ENCODE peak calls at places on chromosomes 12 and 14, in nine cellular contexts. One of them, this sample, is unnamed.

GRCh38 chr14:75513911-75514672 is 8.2 kb upstream of the BATF start:
- DNase-seq in lower leg skin: no peak
- DNase-seq in heart right ventricle: no peak
- DNase-seq in fibroblast of the aortic adventitia: no peak
- DNase-seq in dorsolateral prefrontal cortex: no peak
- DNase-seq in CD8-positive, alpha-beta memory T cell: no peak
- DNase-seq in fibroblast of lung: no peak
- DNase-seq in heart left ventricle: no peak
- DNase-seq in BJ: no peak
- DNase-seq in this sample: no peak

GRCh38 chr14:74275265-74275841 is 27.4 kb downstream of the ABCD4 start:
- DNase-seq in lower leg skin: no peak
- DNase-seq in heart right ventricle: peak
- DNase-seq in fibroblast of the aortic adventitia: peak
- DNase-seq in dorsolateral prefrontal cortex: no peak
- DNase-seq in CD8-positive, alpha-beta memory T cell: no peak
- DNase-seq in fibroblast of lung: peak
- DNase-seq in heart left ventricle: no peak
- DNase-seq in BJ: no peak
- DNase-seq in this sample: no peak

GRCh38 chr14:104112609-104113571 is 25.5 kb upstream of the KIF26A start:
- DNase-seq in lower leg skin: no peak
- DNase-seq in heart right ventricle: no peak
- DNase-seq in fibroblast of the aortic adventitia: no peak
- DNase-seq in dorsolateral prefrontal cortex: peak
- DNase-seq in CD8-positive, alpha-beta memory T cell: no peak
- DNase-seq in fibroblast of lung: no peak
- DNase-seq in heart left ventricle: peak
- DNase-seq in BJ: no peak
- DNase-seq in this sample: no peak

GRCh38 chr12:98618952-98619351 is 25.5 kb downstream of the SLC25A3 start:
- DNase-seq in lower leg skin: no peak
- DNase-seq in heart right ventricle: no peak
- DNase-seq in fibroblast of the aortic adventitia: peak
- DNase-seq in dorsolateral prefrontal cortex: no peak
- DNase-seq in CD8-positive, alpha-beta memory T cell: no peak
- DNase-seq in fibroblast of lung: peak
- DNase-seq in heart left ventricle: no peak
- DNase-seq in BJ: no peak
- DNase-seq in this sample: no peak

GRCh38 chr12:89469361-89469760 is 55.2 kb downstream of the GALNT4 start:
- DNase-seq in lower leg skin: no peak
- DNase-seq in heart right ventricle: no peak
- DNase-seq in fibroblast of the aortic adventitia: peak
- DNase-seq in dorsolateral prefrontal cortex: no peak
- DNase-seq in CD8-positive, alpha-beta memory T cell: no peak
- DNase-seq in fibroblast of lung: peak
- DNase-seq in heart left ventricle: no peak
- DNase-seq in BJ: no peak
- DNase-seq in this sample: no peak

GRCh38 chr14:50452979-50453705 is 56.5 kb upstream of the CDKL1 start:
- DNase-seq in lower leg skin: no peak
- DNase-seq in heart right ventricle: no peak
- DNase-seq in fibroblast of the aortic adventitia: peak
- DNase-seq in dorsolateral prefrontal cortex: no peak
- DNase-seq in CD8-positive, alpha-beta memory T cell: no peak
- DNase-seq in fibroblast of lung: peak
- DNase-seq in heart left ventricle: no peak
- DNase-seq in BJ: peak
- DNase-seq in this sample: no peak

GRCh38 chr12:116346222-116346621 is 68.7 kb upstream of the MED13L start:
- DNase-seq in lower leg skin: no peak
- DNase-seq in heart right ventricle: no peak
- DNase-seq in fibroblast of the aortic adventitia: peak
- DNase-seq in dorsolateral prefrontal cortex: no peak
- DNase-seq in CD8-positive, alpha-beta memory T cell: no peak
- DNase-seq in fibroblast of lung: peak
- DNase-seq in heart left ventricle: no peak
- DNase-seq in BJ: no peak
- DNase-seq in this sample: no peak

GRCh38 chr14:74510211-74510931 is 16.8 kb downstream of the ISCA2 start:
- DNase-seq in lower leg skin: no peak
- DNase-seq in heart right ventricle: no peak
- DNase-seq in fibroblast of the aortic adventitia: no peak
- DNase-seq in dorsolateral prefrontal cortex: no peak
- DNase-seq in CD8-positive, alpha-beta memory T cell: no peak
- DNase-seq in fibroblast of lung: peak
- DNase-seq in heart left ventricle: no peak
- DNase-seq in BJ: no peak
- DNase-seq in this sample: no peak

GRCh38 chr12:105100998-105101397 is 6.5 kb upstream of the WASHC4 start:
- DNase-seq in lower leg skin: no peak
- DNase-seq in heart right ventricle: no peak
- DNase-seq in fibroblast of the aortic adventitia: peak
- DNase-seq in dorsolateral prefrontal cortex: no peak
- DNase-seq in CD8-positive, alpha-beta memory T cell: no peak
- DNase-seq in fibroblast of lung: peak
- DNase-seq in heart left ventricle: no peak
- DNase-seq in BJ: no peak
- DNase-seq in this sample: no peak

GRCh38 chr14:104680806-104681688 is 8.4 kb upstream of the INF2 start:
- DNase-seq in lower leg skin: peak
- DNase-seq in heart right ventricle: no peak
- DNase-seq in fibroblast of the aortic adventitia: peak
- DNase-seq in dorsolateral prefrontal cortex: peak
- DNase-seq in CD8-positive, alpha-beta memory T cell: no peak
- DNase-seq in fibroblast of lung: peak
- DNase-seq in heart left ventricle: peak
- DNase-seq in BJ: no peak
- DNase-seq in this sample: peak

GRCh38 chr12:26062566-26062965 is 62.3 kb downstream of the BHLHE41 start:
- DNase-seq in lower leg skin: no peak
- DNase-seq in heart right ventricle: no peak
- DNase-seq in fibroblast of the aortic adventitia: peak
- DNase-seq in dorsolateral prefrontal cortex: no peak
- DNase-seq in CD8-positive, alpha-beta memory T cell: no peak
- DNase-seq in fibroblast of lung: peak
- DNase-seq in heart left ventricle: no peak
- DNase-seq in BJ: no peak
- DNase-seq in this sample: no peak

GRCh38 chr12:83067981-83068380 is 381.3 kb downstream of the TMTC2 start:
- DNase-seq in lower leg skin: no peak
- DNase-seq in heart right ventricle: no peak
- DNase-seq in fibroblast of the aortic adventitia: no peak
- DNase-seq in dorsolateral prefrontal cortex: no peak
- DNase-seq in CD8-positive, alpha-beta memory T cell: no peak
- DNase-seq in fibroblast of lung: no peak
- DNase-seq in heart left ventricle: no peak
- DNase-seq in BJ: no peak
- DNase-seq in this sample: no peak

GRCh38 chr12:104055686-104056388 is 5.8 kb upstream of the GLT8D2 start:
- DNase-seq in lower leg skin: no peak
- DNase-seq in heart right ventricle: peak
- DNase-seq in fibroblast of the aortic adventitia: peak
- DNase-seq in dorsolateral prefrontal cortex: no peak
- DNase-seq in CD8-positive, alpha-beta memory T cell: no peak
- DNase-seq in fibroblast of lung: peak
- DNase-seq in heart left ventricle: peak
- DNase-seq in BJ: no peak
- DNase-seq in this sample: no peak

GRCh38 chr14:98951031-98951430 is 321.0 kb downstream of the BCL11B start:
- DNase-seq in lower leg skin: no peak
- DNase-seq in heart right ventricle: no peak
- DNase-seq in fibroblast of the aortic adventitia: no peak
- DNase-seq in dorsolateral prefrontal cortex: no peak
- DNase-seq in CD8-positive, alpha-beta memory T cell: no peak
- DNase-seq in fibroblast of lung: no peak
- DNase-seq in heart left ventricle: no peak
- DNase-seq in BJ: no peak
- DNase-seq in this sample: no peak

GRCh38 chr14:60653388-60653690 is 4.1 kb upstream of the SIX1 start:
- DNase-seq in lower leg skin: no peak
- DNase-seq in heart right ventricle: no peak
- DNase-seq in fibroblast of the aortic adventitia: no peak
- DNase-seq in dorsolateral prefrontal cortex: no peak
- DNase-seq in CD8-positive, alpha-beta memory T cell: no peak
- DNase-seq in fibroblast of lung: no peak
- DNase-seq in heart left ventricle: no peak
- DNase-seq in BJ: no peak
- DNase-seq in this sample: no peak

GRCh38 chr14:60651936-60652673 is 2.8 kb upstream of the SIX1 start:
- DNase-seq in lower leg skin: no peak
- DNase-seq in heart right ventricle: no peak
- DNase-seq in fibroblast of the aortic adventitia: no peak
- DNase-seq in dorsolateral prefrontal cortex: no peak
- DNase-seq in CD8-positive, alpha-beta memory T cell: no peak
- DNase-seq in fibroblast of lung: peak
- DNase-seq in heart left ventricle: no peak
- DNase-seq in BJ: no peak
- DNase-seq in this sample: no peak

GRCh38 chr14:60653709-60654161 is 4.5 kb upstream of the SIX1 start:
- DNase-seq in lower leg skin: no peak
- DNase-seq in heart right ventricle: no peak
- DNase-seq in fibroblast of the aortic adventitia: no peak
- DNase-seq in dorsolateral prefrontal cortex: no peak
- DNase-seq in CD8-positive, alpha-beta memory T cell: no peak
- DNase-seq in fibroblast of lung: no peak
- DNase-seq in heart left ventricle: no peak
- DNase-seq in BJ: no peak
- DNase-seq in this sample: no peak

GRCh38 chr14:60651051-60651935 is 2.0 kb upstream of the SIX1 start:
- DNase-seq in lower leg skin: no peak
- DNase-seq in heart right ventricle: no peak
- DNase-seq in fibroblast of the aortic adventitia: no peak
- DNase-seq in dorsolateral prefrontal cortex: no peak
- DNase-seq in CD8-positive, alpha-beta memory T cell: no peak
- DNase-seq in fibroblast of lung: no peak
- DNase-seq in heart left ventricle: no peak
- DNase-seq in BJ: no peak
- DNase-seq in this sample: no peak

GRCh38 chr14:60652674-60653387 is 3.6 kb upstream of the SIX1 start:
- DNase-seq in lower leg skin: no peak
- DNase-seq in heart right ventricle: no peak
- DNase-seq in fibroblast of the aortic adventitia: no peak
- DNase-seq in dorsolateral prefrontal cortex: no peak
- DNase-seq in CD8-positive, alpha-beta memory T cell: no peak
- DNase-seq in fibroblast of lung: no peak
- DNase-seq in heart left ventricle: no peak
- DNase-seq in BJ: no peak
- DNase-seq in this sample: no peak
- H3K4me3 ChIP-seq in lower leg skin: no peak
- H3K4me3 ChIP-seq in heart right ventricle: no peak
- H3K4me3 ChIP-seq in fibroblast of the aortic adventitia: no peak
- H3K4me3 ChIP-seq in dorsolateral prefrontal cortex: no peak
- H3K4me3 ChIP-seq in CD8-positive, alpha-beta memory T cell: no peak
- H3K4me3 ChIP-seq in fibroblast of lung: peak
- H3K4me3 ChIP-seq in heart left ventricle: peak
- H3K4me3 ChIP-seq in BJ: no peak
- H3K4me3 ChIP-seq in this sample: no peak

DNA sequence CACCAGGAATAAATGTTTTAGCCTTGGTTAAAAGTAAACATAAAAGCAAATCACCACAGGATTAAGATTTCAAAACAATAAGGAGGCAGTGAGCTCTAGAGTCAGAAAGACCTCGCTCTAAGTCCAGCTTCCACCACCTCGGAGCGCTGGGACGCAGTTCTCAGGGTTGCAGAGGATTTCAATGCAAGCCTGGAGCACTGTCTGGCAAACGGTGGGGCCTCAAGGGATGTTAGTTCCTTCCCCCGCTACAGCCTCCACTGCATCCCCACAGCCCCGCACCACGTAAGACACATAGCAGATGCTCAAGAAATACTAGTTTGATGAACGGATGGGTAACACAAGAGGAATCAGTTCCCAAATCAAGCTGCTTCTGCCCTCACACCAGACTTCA is 39.3 kb upstream of the TMCC3 start:
- DNase-seq in lower leg skin: no peak
- DNase-seq in heart right ventricle: no peak
- DNase-seq in fibroblast of the aortic adventitia: peak
- DNase-seq in dorsolateral prefrontal cortex: no peak
- DNase-seq in CD8-positive, alpha-beta memory T cell: no peak
- DNase-seq in fibroblast of lung: no peak
- DNase-seq in heart left ventricle: no peak
- DNase-seq in BJ: no peak
- DNase-seq in this sample: no peak
- H3K4me3 ChIP-seq in lower leg skin: no peak
- H3K4me3 ChIP-seq in heart right ventricle: no peak
- H3K4me3 ChIP-seq in fibroblast of the aortic adventitia: peak
- H3K4me3 ChIP-seq in dorsolateral prefrontal cortex: peak
- H3K4me3 ChIP-seq in CD8-positive, alpha-beta memory T cell: no peak
- H3K4me3 ChIP-seq in fibroblast of lung: no peak
- H3K4me3 ChIP-seq in heart left ventricle: no peak
- H3K4me3 ChIP-seq in BJ: no peak
- H3K4me3 ChIP-seq in this sample: no peak

GRCh38 chr14:20802341-20803084 is at the start of gene RNASE1:
- DNase-seq in lower leg skin: peak
- DNase-seq in heart right ventricle: peak
- DNase-seq in fibroblast of the aortic adventitia: peak
- DNase-seq in dorsolateral prefrontal cortex: peak
- DNase-seq in CD8-positive, alpha-beta memory T cell: no peak
- DNase-seq in fibroblast of lung: no peak
- DNase-seq in heart left ventricle: peak
- DNase-seq in BJ: no peak
- DNase-seq in this sample: no peak
- H3K4me3 ChIP-seq in lower leg skin: peak
- H3K4me3 ChIP-seq in heart right ventricle: peak
- H3K4me3 ChIP-seq in fibroblast of the aortic adventitia: no peak
- H3K4me3 ChIP-seq in dorsolateral prefrontal cortex: peak
- H3K4me3 ChIP-seq in CD8-positive, alpha-beta memory T cell: no peak
- H3K4me3 ChIP-seq in fibroblast of lung: no peak
- H3K4me3 ChIP-seq in heart left ventricle: peak
- H3K4me3 ChIP-seq in BJ: no peak
- H3K4me3 ChIP-seq in this sample: no peak

DNA sequence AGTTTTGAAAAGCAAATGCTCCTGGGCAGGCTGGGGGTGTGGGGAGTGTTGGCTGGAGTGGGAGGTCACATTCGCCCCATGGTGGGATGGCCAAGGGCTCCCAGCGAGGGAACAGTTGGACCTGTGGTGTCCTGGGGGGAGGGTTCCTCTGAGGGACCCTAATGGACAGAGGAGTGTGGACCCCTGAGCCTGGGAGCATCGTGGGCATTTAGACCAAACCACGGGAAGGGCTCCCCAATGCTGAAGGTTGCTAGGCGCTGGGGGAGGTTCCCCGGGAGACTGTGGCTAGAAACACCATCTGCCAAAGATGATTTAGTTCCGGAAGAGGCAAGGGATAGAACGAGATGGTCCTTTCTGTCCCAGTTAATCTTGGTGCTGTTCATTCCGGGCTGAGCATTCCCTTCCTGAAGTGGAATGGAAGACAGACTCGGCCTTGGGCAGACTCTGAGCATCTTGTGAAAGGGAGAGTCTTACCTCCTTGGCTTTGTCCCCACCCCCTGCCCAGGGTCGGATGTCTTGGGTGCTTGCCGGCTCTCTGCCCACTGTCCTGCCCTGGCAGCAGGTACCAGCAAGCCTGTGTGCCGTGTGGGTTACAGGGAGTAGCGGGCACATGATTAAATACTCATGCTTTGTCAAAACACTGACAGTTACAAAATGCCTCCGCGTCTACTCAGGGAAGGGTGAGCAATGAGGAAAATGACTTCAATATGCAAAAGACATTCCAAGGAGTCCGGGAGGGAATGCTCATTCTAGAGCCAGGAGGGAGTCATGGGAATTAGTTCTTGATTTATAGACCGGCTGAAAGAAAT is 215.9 kb downstream of the CACNA1C start:
- DNase-seq in lower leg skin: no peak
- DNase-seq in heart right ventricle: no peak
- DNase-seq in fibroblast of the aortic adventitia: peak
- DNase-seq in dorsolateral prefrontal cortex: no peak
- DNase-seq in CD8-positive, alpha-beta memory T cell: no peak
- DNase-seq in fibroblast of lung: peak
- DNase-seq in heart left ventricle: no peak
- DNase-seq in BJ: peak
- DNase-seq in this sample: no peak
- H3K4me3 ChIP-seq in lower leg skin: no peak
- H3K4me3 ChIP-seq in heart right ventricle: no peak
- H3K4me3 ChIP-seq in fibroblast of the aortic adventitia: peak
- H3K4me3 ChIP-seq in dorsolateral prefrontal cortex: no peak
- H3K4me3 ChIP-seq in CD8-positive, alpha-beta memory T cell: no peak
- H3K4me3 ChIP-seq in fibroblast of lung: no peak
- H3K4me3 ChIP-seq in heart left ventricle: no peak
- H3K4me3 ChIP-seq in BJ: no peak
- H3K4me3 ChIP-seq in this sample: no peak